ENCODE peak calls at places on chromosomes 6 and 20, in seven cellular contexts. One of them, this sample, is unnamed.

GRCh38 chr20:44863661-44864060 is 21.8 kb upstream of the YWHAB start:
- DNase-seq in SK-N-SH: no peak
- DNase-seq in HepG2: no peak
- DNase-seq in H1: peak
- DNase-seq in GM12878: no peak
- DNase-seq in HCT116: no peak
- DNase-seq in K562: peak
- DNase-seq in this sample: no peak

GRCh38 chr20:57244627-57245214 is 21.7 kb downstream of the BMP7 start:
- DNase-seq in K562: peak
- DNase-seq in H1: peak
- DNase-seq in SK-N-SH: peak
- DNase-seq in GM12878: no peak
- DNase-seq in HCT116: no peak
- DNase-seq in HepG2: no peak
- DNase-seq in this sample: peak

GRCh38 chr6:18021166-18021850 is 33.9 kb upstream of the KIF13A start:
- DNase-seq in HCT116: no peak
- DNase-seq in GM12878: no peak
- DNase-seq in SK-N-SH: no peak
- DNase-seq in K562: no peak
- DNase-seq in HepG2: no peak
- DNase-seq in H1: no peak
- DNase-seq in this sample: no peak

GRCh38 chr6:146876271-146877151 is 277.7 kb downstream of the ADGB start:
- DNase-seq in H1: no peak
- DNase-seq in K562: peak
- DNase-seq in SK-N-SH: no peak
- DNase-seq in HepG2: no peak
- DNase-seq in HCT116: no peak
- DNase-seq in GM12878: no peak
- DNase-seq in this sample: no peak

GRCh38 chr6:86715676-86716075 is 221.7 kb upstream of the HTR1E start:
- DNase-seq in K562: no peak
- DNase-seq in SK-N-SH: no peak
- DNase-seq in H1: no peak
- DNase-seq in GM12878: no peak
- DNase-seq in HepG2: no peak
- DNase-seq in HCT116: no peak
- DNase-seq in this sample: no peak

GRCh38 chr6:11810854-11811643 is 32.4 kb upstream of the ADTRP start:
- DNase-seq in GM12878: no peak
- DNase-seq in SK-N-SH: no peak
- DNase-seq in H1: no peak
- DNase-seq in HCT116: no peak
- DNase-seq in K562: no peak
- DNase-seq in HepG2: no peak
- DNase-seq in this sample: no peak

GRCh38 chr20:14498809-14499208 is 161.4 kb upstream of the FLRT3 start:
- DNase-seq in HepG2: no peak
- DNase-seq in H1: peak
- DNase-seq in HCT116: no peak
- DNase-seq in GM12878: no peak
- DNase-seq in SK-N-SH: peak
- DNase-seq in K562: no peak
- DNase-seq in this sample: no peak

GRCh38 chr6:113762611-113763010 is 94.5 kb upstream of the MARCKS start:
- DNase-seq in HCT116: no peak
- DNase-seq in K562: no peak
- DNase-seq in GM12878: no peak
- DNase-seq in SK-N-SH: no peak
- DNase-seq in HepG2: no peak
- DNase-seq in H1: no peak
- DNase-seq in this sample: no peak

GRCh38 chr20:7579888-7580287 is 360.4 kb downstream of the HAO1 start:
- DNase-seq in H1: no peak
- DNase-seq in GM12878: no peak
- DNase-seq in K562: no peak
- DNase-seq in SK-N-SH: no peak
- DNase-seq in HCT116: no peak
- DNase-seq in HepG2: no peak
- DNase-seq in this sample: no peak

GRCh38 chr6:20001286-20001685 is 164.1 kb downstream of the ID4 start:
- DNase-seq in K562: no peak
- DNase-seq in H1: no peak
- DNase-seq in GM12878: no peak
- DNase-seq in HCT116: no peak
- DNase-seq in SK-N-SH: no peak
- DNase-seq in HepG2: no peak
- DNase-seq in this sample: no peak

GRCh38 chr6:24205020-24205492 is 79.0 kb downstream of the NRSN1 start:
- DNase-seq in H1: no peak
- DNase-seq in GM12878: peak
- DNase-seq in K562: peak
- DNase-seq in HepG2: peak
- DNase-seq in SK-N-SH: peak
- DNase-seq in HCT116: peak
- DNase-seq in this sample: no peak

GRCh38 chr20:58989196-58989595 is 8.1 kb downstream of the NELFCD start:
- DNase-seq in GM12878: no peak
- DNase-seq in HepG2: no peak
- DNase-seq in HCT116: no peak
- DNase-seq in H1: no peak
- DNase-seq in K562: no peak
- DNase-seq in SK-N-SH: no peak
- DNase-seq in this sample: no peak

GRCh38 chr6:132445201-132445951 is 44.1 kb upstream of the MOXD1 start:
- DNase-seq in HepG2: no peak
- DNase-seq in K562: no peak
- DNase-seq in SK-N-SH: no peak
- DNase-seq in GM12878: no peak
- DNase-seq in HCT116: no peak
- DNase-seq in H1: no peak
- DNase-seq in this sample: no peak

GRCh38 chr20:38153401-38153800 is 11.7 kb downstream of the TGM2 start:
- DNase-seq in HepG2: no peak
- DNase-seq in SK-N-SH: no peak
- DNase-seq in K562: no peak
- DNase-seq in H1: no peak
- DNase-seq in GM12878: no peak
- DNase-seq in HCT116: no peak
- DNase-seq in this sample: no peak

GRCh38 chr6:101445527-101445926 is 52.0 kb downstream of the GRIK2 start:
- DNase-seq in HCT116: no peak
- DNase-seq in H1: no peak
- DNase-seq in K562: no peak
- DNase-seq in GM12878: no peak
- DNase-seq in SK-N-SH: no peak
- DNase-seq in HepG2: peak
- DNase-seq in this sample: no peak

GRCh38 chr6:56708810-56709597 is 66.3 kb upstream of the DST start:
- DNase-seq in HCT116: peak
- DNase-seq in HepG2: peak
- DNase-seq in SK-N-SH: peak
- DNase-seq in K562: peak
- DNase-seq in GM12878: no peak
- DNase-seq in H1: no peak
- DNase-seq in this sample: no peak

GRCh38 chr6:126480268-126480667 is 140.4 kb downstream of the CENPW start:
- DNase-seq in HCT116: no peak
- DNase-seq in SK-N-SH: no peak
- DNase-seq in H1: no peak
- DNase-seq in GM12878: no peak
- DNase-seq in K562: no peak
- DNase-seq in HepG2: no peak
- DNase-seq in this sample: no peak

GRCh38 chr20:51121901-51122412 is 99.0 kb upstream of the KCNG1 start:
- DNase-seq in H1: peak
- DNase-seq in HepG2: no peak
- DNase-seq in HCT116: no peak
- DNase-seq in K562: no peak
- DNase-seq in SK-N-SH: no peak
- DNase-seq in GM12878: no peak
- DNase-seq in this sample: no peak

GRCh38 chr6:16722616-16723015 is 38.6 kb downstream of the ATXN1 start:
- DNase-seq in H1: no peak
- DNase-seq in GM12878: no peak
- DNase-seq in HCT116: no peak
- DNase-seq in K562: no peak
- DNase-seq in HepG2: no peak
- DNase-seq in SK-N-SH: no peak
- DNase-seq in this sample: no peak

GRCh38 chr6:90273863-90274262 is 22.8 kb downstream of the BACH2 start:
- DNase-seq in SK-N-SH: no peak
- DNase-seq in K562: no peak
- DNase-seq in GM12878: no peak
- DNase-seq in HCT116: no peak
- DNase-seq in H1: no peak
- DNase-seq in HepG2: no peak
- DNase-seq in this sample: no peak

GRCh38 chr6:126107475-126108121 is 121.3 kb downstream of the TRMT11 start:
- DNase-seq in H1: no peak
- DNase-seq in K562: no peak
- DNase-seq in GM12878: no peak
- DNase-seq in HepG2: no peak
- DNase-seq in SK-N-SH: no peak
- DNase-seq in HCT116: no peak
- DNase-seq in this sample: no peak

GRCh38 chr20:49794336-49795124 is 18.1 kb upstream of the SLC9A8 start:
- DNase-seq in K562: no peak
- DNase-seq in GM12878: no peak
- DNase-seq in HepG2: no peak
- DNase-seq in HCT116: no peak
- DNase-seq in SK-N-SH: no peak
- DNase-seq in H1: no peak
- DNase-seq in this sample: no peak

GRCh38 chr20:35226126-35226774 is at the start of gene MMP24:
- DNase-seq in HCT116: no peak
- DNase-seq in GM12878: no peak
- DNase-seq in HepG2: no peak
- DNase-seq in K562: no peak
- DNase-seq in H1: peak
- DNase-seq in SK-N-SH: peak
- DNase-seq in this sample: no peak

GRCh38 chr6:138546733-138547185 is 47.5 kb upstream of the NHSL1 start:
- DNase-seq in HCT116: no peak
- DNase-seq in H1: no peak
- DNase-seq in GM12878: no peak
- DNase-seq in K562: no peak
- DNase-seq in SK-N-SH: no peak
- DNase-seq in HepG2: peak
- DNase-seq in this sample: no peak

GRCh38 chr6:145963216-145964068 is 716 bp downstream of the SHPRH start:
- DNase-seq in SK-N-SH: peak
- DNase-seq in HepG2: no peak
- DNase-seq in GM12878: peak
- DNase-seq in HCT116: peak
- DNase-seq in H1: no peak
- DNase-seq in K562: peak
- DNase-seq in this sample: peak

GRCh38 chr20:33025318-33025876 is 6.1 kb upstream of the BPIFB6 start:
- DNase-seq in K562: no peak
- DNase-seq in H1: no peak
- DNase-seq in HCT116: no peak
- DNase-seq in SK-N-SH: no peak
- DNase-seq in GM12878: no peak
- DNase-seq in HepG2: no peak
- DNase-seq in this sample: no peak

GRCh38 chr20:33027769-33028751 is 3.4 kb upstream of the BPIFB6 start:
- DNase-seq in K562: no peak
- DNase-seq in GM12878: no peak
- DNase-seq in H1: no peak
- DNase-seq in HepG2: no peak
- DNase-seq in HCT116: no peak
- DNase-seq in SK-N-SH: no peak
- DNase-seq in this sample: no peak

GRCh38 chr20:33026072-33026778 is 5.2 kb upstream of the BPIFB6 start:
- DNase-seq in GM12878: no peak
- DNase-seq in H1: no peak
- DNase-seq in K562: no peak
- DNase-seq in HepG2: peak
- DNase-seq in SK-N-SH: no peak
- DNase-seq in HCT116: no peak
- DNase-seq in this sample: no peak

GRCh38 chr20:33028875-33029274 is 2.6 kb upstream of the BPIFB6 start:
- DNase-seq in H1: no peak
- DNase-seq in HepG2: no peak
- DNase-seq in K562: no peak
- DNase-seq in HCT116: no peak
- DNase-seq in GM12878: no peak
- DNase-seq in SK-N-SH: no peak
- DNase-seq in this sample: no peak

GRCh38 chr20:33026779-33027759 is 4.4 kb upstream of the BPIFB6 start:
- DNase-seq in HCT116: no peak
- DNase-seq in HepG2: no peak
- DNase-seq in K562: no peak
- DNase-seq in SK-N-SH: no peak
- DNase-seq in GM12878: no peak
- DNase-seq in H1: no peak
- DNase-seq in this sample: no peak
- TF ChIP-seq JUND in HCT116: no peak
- TF ChIP-seq JUND in HepG2: no peak
- TF ChIP-seq JUND in K562: no peak
- TF ChIP-seq JUND in SK-N-SH: no peak
- TF ChIP-seq JUND in GM12878: no peak
- TF ChIP-seq JUND in H1: no peak
- TF ChIP-seq JUND in this sample: no peak

GRCh38 chr6:9405369-9405768 is 970.0 kb upstream of the SLC35B3 start:
- DNase-seq in HepG2: no peak
- DNase-seq in H1: no peak
- DNase-seq in K562: no peak
- DNase-seq in HCT116: peak
- DNase-seq in SK-N-SH: no peak
- DNase-seq in GM12878: no peak
- DNase-seq in this sample: no peak
- TF ChIP-seq JUND in HepG2: no peak
- TF ChIP-seq JUND in H1: peak
- TF ChIP-seq JUND in K562: no peak
- TF ChIP-seq JUND in HCT116: peak
- TF ChIP-seq JUND in SK-N-SH: peak
- TF ChIP-seq JUND in GM12878: no peak
- TF ChIP-seq JUND in this sample: no peak

DNA sequence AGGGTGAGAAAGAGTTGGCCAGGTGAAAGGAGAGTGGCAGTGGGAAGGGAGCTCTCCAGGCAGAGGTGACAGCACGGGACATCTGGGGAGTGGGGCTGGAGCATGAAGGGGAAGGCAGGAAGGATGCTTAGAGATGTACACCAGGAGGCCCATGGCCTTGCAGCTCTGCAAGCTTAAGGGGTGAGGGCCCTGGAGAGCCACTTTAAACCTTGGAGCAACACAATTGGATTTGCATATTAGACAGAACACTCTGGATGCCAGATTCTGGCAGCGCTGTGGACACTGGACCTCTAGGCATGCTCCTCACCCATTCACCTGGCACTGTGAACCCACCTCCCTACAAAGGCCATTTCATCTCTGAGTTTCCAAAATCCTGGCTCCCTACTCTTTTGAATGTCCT is 3.7 kb upstream of the CD40 start:
- DNase-seq in SK-N-SH: no peak
- DNase-seq in K562: no peak
- DNase-seq in HCT116: no peak
- DNase-seq in H1: no peak
- DNase-seq in GM12878: no peak
- DNase-seq in HepG2: no peak
- DNase-seq in this sample: no peak
- TF ChIP-seq JUND in SK-N-SH: no peak
- TF ChIP-seq JUND in K562: no peak
- TF ChIP-seq JUND in HCT116: no peak
- TF ChIP-seq JUND in H1: no peak
- TF ChIP-seq JUND in GM12878: no peak
- TF ChIP-seq JUND in HepG2: no peak
- TF ChIP-seq JUND in this sample: no peak

GRCh38 chr6:41451515-41452163 is 94.5 kb upstream of the FOXP4 start:
- DNase-seq in HepG2: no peak
- DNase-seq in H1: no peak
- DNase-seq in HCT116: no peak
- DNase-seq in K562: no peak
- DNase-seq in SK-N-SH: no peak
- DNase-seq in GM12878: no peak
- DNase-seq in this sample: no peak
- TF ChIP-seq JUND in HepG2: no peak
- TF ChIP-seq JUND in H1: no peak
- TF ChIP-seq JUND in HCT116: no peak
- TF ChIP-seq JUND in K562: no peak
- TF ChIP-seq JUND in SK-N-SH: no peak
- TF ChIP-seq JUND in GM12878: no peak
- TF ChIP-seq JUND in this sample: no peak

This sample was measured in T47D.